ENCODE peak calls at places on chromosomes 13 and 19, in nine cellular contexts. One of them, this sample, is unnamed.

GRCh38 chr13:48976677-48977625 is 1.2 kb downstream of the FNDC3A start:
- DNase-seq in lower leg skin: peak; percentile 44
- DNase-seq in epithelial cell of esophagus: no peak
- DNase-seq in cardiac muscle cell: no peak
- DNase-seq in lung: no peak
- DNase-seq in IMR-90: no peak
- DNase-seq in glutamatergic neuron: no peak
- DNase-seq in foreskin fibroblast: no peak
- DNase-seq in mucosa of descending colon: peak; percentile 83
- DNase-seq in this sample: no peak

GRCh38 chr13:95704510-95704909 is 27.6 kb downstream of the DNAJC3 start:
- DNase-seq in IMR-90: no peak
- DNase-seq in foreskin fibroblast: no peak
- DNase-seq in epithelial cell of esophagus: peak; percentile 27
- DNase-seq in lung: no peak
- DNase-seq in lower leg skin: no peak
- DNase-seq in cardiac muscle cell: no peak
- DNase-seq in mucosa of descending colon: no peak
- DNase-seq in glutamatergic neuron: no peak
- DNase-seq in this sample: no peak

GRCh38 chr13:110680852-110681251 is 25.1 kb downstream of the CARS2 start:
- DNase-seq in glutamatergic neuron: peak; percentile 45
- DNase-seq in mucosa of descending colon: no peak
- DNase-seq in foreskin fibroblast: no peak
- DNase-seq in IMR-90: no peak
- DNase-seq in epithelial cell of esophagus: peak; percentile 18
- DNase-seq in cardiac muscle cell: peak; percentile 16
- DNase-seq in lung: no peak
- DNase-seq in lower leg skin: no peak
- DNase-seq in this sample: no peak

GRCh38 chr19:18972301-18972831 is 31.3 kb upstream of the HOMER3 start:
- DNase-seq in epithelial cell of esophagus: no peak
- DNase-seq in glutamatergic neuron: no peak
- DNase-seq in lung: no peak
- DNase-seq in lower leg skin: no peak
- DNase-seq in cardiac muscle cell: no peak
- DNase-seq in mucosa of descending colon: no peak
- DNase-seq in IMR-90: peak; percentile 31
- DNase-seq in foreskin fibroblast: peak; percentile 31
- DNase-seq in this sample: peak; percentile 69

GRCh38 chr19:17398902-17399527 is 5.0 kb upstream of the CCDC194 start:
- DNase-seq in mucosa of descending colon: no peak
- DNase-seq in IMR-90: no peak
- DNase-seq in glutamatergic neuron: no peak
- DNase-seq in cardiac muscle cell: no peak
- DNase-seq in lower leg skin: no peak
- DNase-seq in epithelial cell of esophagus: no peak
- DNase-seq in foreskin fibroblast: no peak
- DNase-seq in lung: no peak
- DNase-seq in this sample: no peak

GRCh38 chr19:13150919-13151604 is 851 bp downstream of the IER2 start:
- DNase-seq in lung: peak; percentile 48
- DNase-seq in mucosa of descending colon: peak; percentile 61
- DNase-seq in foreskin fibroblast: no peak
- DNase-seq in lower leg skin: peak; percentile 43
- DNase-seq in IMR-90: no peak
- DNase-seq in epithelial cell of esophagus: no peak
- DNase-seq in cardiac muscle cell: peak; percentile 23
- DNase-seq in glutamatergic neuron: no peak
- DNase-seq in this sample: no peak

GRCh38 chr13:24264976-24265375 is 44.4 kb upstream of the C1QTNF9 start:
- DNase-seq in glutamatergic neuron: no peak
- DNase-seq in lower leg skin: no peak
- DNase-seq in mucosa of descending colon: peak; percentile 49
- DNase-seq in foreskin fibroblast: no peak
- DNase-seq in epithelial cell of esophagus: peak; percentile 53
- DNase-seq in cardiac muscle cell: no peak
- DNase-seq in lung: peak; percentile 56
- DNase-seq in IMR-90: no peak
- DNase-seq in this sample: no peak

GRCh38 chr19:41810301-41810700 is 13.9 kb downstream of the CEACAM3 start:
- DNase-seq in lower leg skin: no peak
- DNase-seq in epithelial cell of esophagus: no peak
- DNase-seq in cardiac muscle cell: no peak
- DNase-seq in glutamatergic neuron: no peak
- DNase-seq in foreskin fibroblast: no peak
- DNase-seq in lung: no peak
- DNase-seq in mucosa of descending colon: no peak
- DNase-seq in IMR-90: no peak
- DNase-seq in this sample: no peak

GRCh38 chr13:30306762-30307193 is 573 bp downstream of the KATNAL1 start:
- DNase-seq in foreskin fibroblast: peak; percentile 91
- DNase-seq in mucosa of descending colon: peak; percentile 97
- DNase-seq in epithelial cell of esophagus: peak; percentile 90
- DNase-seq in lower leg skin: peak; percentile 92
- DNase-seq in glutamatergic neuron: peak; percentile 96
- DNase-seq in IMR-90: peak; percentile 91
- DNase-seq in cardiac muscle cell: peak; percentile 96
- DNase-seq in lung: peak; percentile 94
- DNase-seq in this sample: peak; percentile 86

GRCh38 chr13:30307966-30308290 is 577 bp upstream of the KATNAL1 start:
- DNase-seq in lower leg skin: no peak
- DNase-seq in mucosa of descending colon: no peak
- DNase-seq in foreskin fibroblast: no peak
- DNase-seq in epithelial cell of esophagus: no peak
- DNase-seq in IMR-90: no peak
- DNase-seq in glutamatergic neuron: no peak
- DNase-seq in cardiac muscle cell: no peak
- DNase-seq in lung: no peak
- DNase-seq in this sample: no peak

GRCh38 chr13:30307194-30307965 is at the start of gene KATNAL1:
- DNase-seq in lower leg skin: peak; percentile 57
- DNase-seq in foreskin fibroblast: peak; percentile 73
- DNase-seq in lung: peak; percentile 74
- DNase-seq in glutamatergic neuron: peak; percentile 91
- DNase-seq in cardiac muscle cell: peak; percentile 85
- DNase-seq in mucosa of descending colon: peak; percentile 69
- DNase-seq in epithelial cell of esophagus: peak; percentile 45
- DNase-seq in IMR-90: peak; percentile 57
- DNase-seq in this sample: no peak

GRCh38 chr13:30305456-30305855 is 1.9 kb downstream of the KATNAL1 start:
- DNase-seq in IMR-90: no peak
- DNase-seq in epithelial cell of esophagus: no peak
- DNase-seq in lower leg skin: no peak
- DNase-seq in glutamatergic neuron: no peak
- DNase-seq in foreskin fibroblast: no peak
- DNase-seq in mucosa of descending colon: no peak
- DNase-seq in lung: no peak
- DNase-seq in cardiac muscle cell: no peak
- DNase-seq in this sample: no peak

DNA sequence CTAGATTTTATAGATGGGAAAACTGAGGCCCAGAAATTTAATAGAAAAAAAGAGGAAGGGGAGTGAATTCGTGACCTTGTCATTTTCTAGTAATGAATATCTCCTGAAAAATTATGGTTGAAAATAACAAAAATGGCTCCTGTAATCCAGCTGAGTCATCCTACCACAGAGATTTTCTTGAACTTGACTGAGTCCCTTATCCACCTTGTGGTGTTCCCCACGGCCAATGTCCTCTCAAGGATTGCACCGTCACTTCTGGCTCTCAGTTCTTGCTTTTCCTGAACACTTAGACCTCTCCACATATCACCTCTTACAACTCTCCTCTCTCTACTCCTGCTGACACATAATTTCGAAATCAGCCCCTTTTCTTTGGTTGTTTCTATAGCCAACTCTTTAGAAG is 1.2 kb upstream of the KATNAL1 start:
- DNase-seq in lower leg skin: no peak
- DNase-seq in cardiac muscle cell: peak; percentile 50
- DNase-seq in glutamatergic neuron: no peak
- DNase-seq in lung: peak; percentile 59
- DNase-seq in foreskin fibroblast: no peak
- DNase-seq in IMR-90: peak; percentile 41
- DNase-seq in mucosa of descending colon: no peak
- DNase-seq in epithelial cell of esophagus: peak; percentile 36
- DNase-seq in this sample: no peak
- TF ChIP-seq CTCF in lower leg skin: no peak
- TF ChIP-seq CTCF in cardiac muscle cell: no peak
- TF ChIP-seq CTCF in glutamatergic neuron: no peak
- TF ChIP-seq CTCF in lung: no peak
- TF ChIP-seq CTCF in foreskin fibroblast: no peak
- TF ChIP-seq CTCF in IMR-90: no peak
- TF ChIP-seq CTCF in mucosa of descending colon: no peak
- TF ChIP-seq CTCF in epithelial cell of esophagus: no peak
- TF ChIP-seq CTCF in this sample: no peak

DNA sequence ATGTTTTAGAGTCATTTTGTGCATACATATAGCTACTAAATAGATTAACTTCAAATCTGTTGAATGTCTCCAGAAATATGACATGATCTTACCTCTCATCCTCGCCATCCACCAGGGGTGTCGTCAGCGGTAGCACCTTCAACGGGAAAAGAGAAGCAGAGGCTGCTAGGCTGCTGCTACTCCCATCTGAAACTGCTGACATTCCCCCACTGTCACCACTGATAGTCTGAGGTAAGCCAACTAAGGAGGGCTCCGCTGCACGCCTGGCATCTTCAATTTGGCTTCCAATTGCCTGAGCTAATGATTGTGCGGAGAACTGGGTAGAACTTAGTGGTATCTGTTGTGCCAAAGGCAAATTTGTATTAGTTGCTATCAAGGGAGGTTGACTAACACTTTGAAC is 3.1 kb downstream of the TSC22D1 start:
- DNase-seq in epithelial cell of esophagus: no peak
- DNase-seq in IMR-90: no peak
- DNase-seq in glutamatergic neuron: no peak
- DNase-seq in mucosa of descending colon: no peak
- DNase-seq in foreskin fibroblast: no peak
- DNase-seq in lower leg skin: no peak
- DNase-seq in lung: no peak
- DNase-seq in cardiac muscle cell: no peak
- DNase-seq in this sample: no peak
- TF ChIP-seq CTCF in epithelial cell of esophagus: no peak
- TF ChIP-seq CTCF in IMR-90: no peak
- TF ChIP-seq CTCF in glutamatergic neuron: no peak
- TF ChIP-seq CTCF in mucosa of descending colon: no peak
- TF ChIP-seq CTCF in foreskin fibroblast: no peak
- TF ChIP-seq CTCF in lower leg skin: no peak
- TF ChIP-seq CTCF in lung: no peak
- TF ChIP-seq CTCF in cardiac muscle cell: no peak
- TF ChIP-seq CTCF in this sample: no peak

GRCh38 chr13:40064723-40065122 is 409.3 kb downstream of the COG6 start:
- DNase-seq in glutamatergic neuron: no peak
- DNase-seq in mucosa of descending colon: no peak
- DNase-seq in cardiac muscle cell: no peak
- DNase-seq in lung: no peak
- DNase-seq in foreskin fibroblast: peak; percentile 74
- DNase-seq in lower leg skin: peak; percentile 49
- DNase-seq in IMR-90: peak; percentile 1
- DNase-seq in epithelial cell of esophagus: peak; percentile 77
- DNase-seq in this sample: no peak

GRCh38 chr13:40074338-40074737 is 418.9 kb downstream of the COG6 start:
- DNase-seq in lower leg skin: no peak
- DNase-seq in glutamatergic neuron: no peak
- DNase-seq in mucosa of descending colon: no peak
- DNase-seq in lung: no peak
- DNase-seq in foreskin fibroblast: no peak
- DNase-seq in epithelial cell of esophagus: no peak
- DNase-seq in IMR-90: no peak
- DNase-seq in cardiac muscle cell: no peak
- DNase-seq in this sample: no peak

GRCh38 chr13:40072663-40073120 is 417.2 kb downstream of the COG6 start:
- DNase-seq in glutamatergic neuron: no peak
- DNase-seq in epithelial cell of esophagus: no peak
- DNase-seq in lower leg skin: no peak
- DNase-seq in IMR-90: no peak
- DNase-seq in foreskin fibroblast: no peak
- DNase-seq in cardiac muscle cell: peak; percentile 22
- DNase-seq in mucosa of descending colon: no peak
- DNase-seq in lung: no peak
- DNase-seq in this sample: no peak

GRCh38 chr13:40070357-40070756 is 414.9 kb downstream of the COG6 start:
- DNase-seq in epithelial cell of esophagus: no peak
- DNase-seq in foreskin fibroblast: no peak
- DNase-seq in mucosa of descending colon: no peak
- DNase-seq in glutamatergic neuron: no peak
- DNase-seq in lung: no peak
- DNase-seq in cardiac muscle cell: no peak
- DNase-seq in IMR-90: no peak
- DNase-seq in lower leg skin: no peak
- DNase-seq in this sample: no peak

DNA sequence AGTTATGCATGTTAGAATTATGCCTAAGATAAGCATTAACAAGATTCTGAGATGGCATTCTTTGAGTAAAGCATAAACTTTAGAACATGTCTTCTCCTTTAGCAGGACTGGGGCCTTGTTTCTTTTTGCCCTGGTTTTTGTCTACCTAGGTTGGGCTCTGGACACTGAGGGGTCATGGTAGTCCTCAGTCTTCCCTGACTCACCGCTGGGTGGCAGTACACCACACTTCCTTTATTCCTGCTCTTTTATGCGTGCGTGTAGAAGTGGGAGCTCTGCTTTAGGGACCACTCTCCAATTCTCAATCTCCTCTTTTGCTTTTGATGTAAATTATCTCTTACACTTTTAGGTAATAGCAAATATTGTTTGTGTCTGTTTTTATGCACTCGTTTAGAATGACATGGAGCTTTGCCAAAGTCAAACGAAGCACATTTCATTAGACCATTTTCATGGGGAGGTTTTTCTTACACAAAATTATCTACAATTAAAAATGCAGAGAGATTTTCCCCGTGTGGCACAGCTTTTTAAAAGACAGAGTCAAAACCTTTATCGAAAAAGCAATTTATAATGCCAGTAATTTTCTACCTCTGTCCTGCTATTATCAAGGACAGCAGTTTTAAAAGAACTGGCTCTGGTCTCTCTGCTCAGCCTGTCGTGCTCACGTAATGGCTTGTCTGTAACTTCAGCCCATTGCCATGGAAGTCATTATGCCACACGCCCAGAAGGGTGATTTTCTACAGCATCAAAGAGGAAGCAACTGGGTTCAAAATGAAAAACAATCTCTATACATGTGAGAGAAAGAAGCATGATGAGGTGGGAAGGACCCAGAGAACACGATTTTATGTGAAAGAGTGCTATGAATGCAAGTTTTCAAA is 413.9 kb downstream of the COG6 start:
- DNase-seq in mucosa of descending colon: peak; percentile 84
- DNase-seq in IMR-90: peak; percentile 46
- DNase-seq in glutamatergic neuron: peak; percentile 82
- DNase-seq in lower leg skin: peak; percentile 69
- DNase-seq in foreskin fibroblast: peak; percentile 50
- DNase-seq in cardiac muscle cell: peak; percentile 76
- DNase-seq in epithelial cell of esophagus: peak; percentile 73
- DNase-seq in lung: peak; percentile 67
- DNase-seq in this sample: peak; percentile 64
- TF ChIP-seq CTCF in mucosa of descending colon: peak; percentile 60
- TF ChIP-seq CTCF in IMR-90: peak; percentile 58
- TF ChIP-seq CTCF in glutamatergic neuron: peak; percentile 78
- TF ChIP-seq CTCF in lower leg skin: peak; percentile 38
- TF ChIP-seq CTCF in foreskin fibroblast: peak; percentile 82
- TF ChIP-seq CTCF in cardiac muscle cell: peak; percentile 84
- TF ChIP-seq CTCF in epithelial cell of esophagus: peak; percentile 92
- TF ChIP-seq CTCF in lung: peak; percentile 81
- TF ChIP-seq CTCF in this sample: peak; percentile 86

DNA sequence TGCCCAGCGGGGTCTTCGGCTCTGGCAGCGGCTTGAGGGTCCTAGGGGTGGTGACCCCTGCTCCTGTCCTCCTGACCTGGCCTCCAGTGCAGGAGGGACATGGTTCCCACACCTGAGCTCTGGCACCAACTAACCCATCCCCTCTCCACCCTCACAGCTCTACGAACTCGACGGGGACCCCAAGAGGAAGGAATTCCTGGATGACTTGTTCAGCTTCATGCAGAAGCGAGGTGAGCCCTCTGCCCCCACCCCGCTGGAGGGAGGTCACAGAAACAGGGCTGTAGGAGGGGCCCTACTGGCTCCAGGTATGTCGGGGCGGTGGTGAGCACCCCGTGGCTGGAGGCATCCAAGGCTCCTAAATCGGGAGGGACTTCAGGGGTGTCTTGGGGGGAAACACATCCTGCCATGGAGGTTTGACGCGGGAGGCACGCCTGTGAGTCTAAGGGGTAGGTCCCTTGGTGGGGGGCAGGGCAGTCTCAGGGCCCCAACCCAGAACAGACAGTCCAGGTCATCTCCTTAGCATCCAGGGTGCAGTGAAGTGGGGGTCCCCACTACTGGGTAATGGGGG is 24.1 kb upstream of the WDR18 start:
- DNase-seq in cardiac muscle cell: peak; percentile 39
- DNase-seq in lung: no peak
- DNase-seq in glutamatergic neuron: no peak
- DNase-seq in epithelial cell of esophagus: no peak
- DNase-seq in IMR-90: no peak
- DNase-seq in lower leg skin: no peak
- DNase-seq in mucosa of descending colon: no peak
- DNase-seq in foreskin fibroblast: no peak
- DNase-seq in this sample: no peak
- TF ChIP-seq CTCF in cardiac muscle cell: no peak
- TF ChIP-seq CTCF in lung: no peak
- TF ChIP-seq CTCF in glutamatergic neuron: no peak
- TF ChIP-seq CTCF in epithelial cell of esophagus: no peak
- TF ChIP-seq CTCF in IMR-90: no peak
- TF ChIP-seq CTCF in lower leg skin: no peak
- TF ChIP-seq CTCF in mucosa of descending colon: no peak
- TF ChIP-seq CTCF in foreskin fibroblast: no peak
- TF ChIP-seq CTCF in this sample: no peak

This sample was measured in CD14-positive monocyte.